ENCODE peak calls at places on chromosomes 1 and 21, in four cellular contexts. X is K562, F is SK-N-SH, H is HCT116. D is an unnamed sample.

GRCh38 chr1:218705391-218705790 is 360.3 kb downstream of the TGFB2 start:
- DNase-seq in X (no peak), F (no peak), H (no peak), D (no peak)

GRCh38 chr1:62398377-62398776 is 38.5 kb upstream of the USP1 start:
- DNase-seq in X (no peak), F (no peak), H (no peak), D (no peak)

GRCh38 chr1:206672844-206673758 is 11.6 kb upstream of the MAPKAPK2 start:
- DNase-seq in X (peak), F (no peak), H (no peak), D (no peak)

GRCh38 chr1:19436716-19437476 is 48.4 kb downstream of the CAPZB start:
- DNase-seq in X (no peak), F (no peak), H (no peak), D (peak)

GRCh38 chr1:204565617-204566582 is 49.7 kb downstream of the MDM4 start:
- DNase-seq in X (peak), F (peak), H (peak), D (peak)

GRCh38 chr1:86149591-86149990 is 7.0 kb downstream of the COL24A1 start:
- DNase-seq in X (no peak), F (no peak), H (no peak), D (no peak)

GRCh38 chr1:196323869-196324268 is 284.4 kb downstream of the KCNT2 start:
- DNase-seq in X (no peak), F (no peak), H (no peak), D (no peak)

GRCh38 chr1:206609229-206609991 is 2.9 kb downstream of the EIF2D start:
- DNase-seq in X (no peak), F (no peak), H (no peak), D (no peak)

GRCh38 chr21:15289246-15289645 is 224.4 kb upstream of the NRIP1 start:
- DNase-seq in X (no peak), F (no peak), H (no peak), D (no peak)

GRCh38 chr21:41508415-41509205 is 652 bp upstream of the TMPRSS2 start:
- DNase-seq in X (no peak), F (no peak), H (no peak), D (no peak)

GRCh38 chr1:25695066-25695990 is 78.7 kb downstream of the MAN1C1 start:
- DNase-seq in X (peak), F (no peak), H (no peak), D (peak)
- TF ChIP-seq ELF1 in X (no peak), F (no peak), H (no peak), D (no peak)

GRCh38 chr1:38274974-38275373 is 228.4 kb upstream of the POU3F1 start:
- DNase-seq in X (no peak), F (no peak), H (no peak), D (no peak)

GRCh38 chr1:38272515-38272914 is 225.9 kb upstream of the POU3F1 start:
- DNase-seq in X (no peak), F (no peak), H (no peak), D (no peak)

GRCh38 chr1:38275960-38276359 is 229.4 kb upstream of the POU3F1 start:
- DNase-seq in X (no peak), F (no peak), H (no peak), D (no peak)

GRCh38 chr1:38271116-38271633 is 224.6 kb upstream of the POU3F1 start:
- DNase-seq in X (no peak), F (no peak), H (no peak), D (no peak)

DNA sequence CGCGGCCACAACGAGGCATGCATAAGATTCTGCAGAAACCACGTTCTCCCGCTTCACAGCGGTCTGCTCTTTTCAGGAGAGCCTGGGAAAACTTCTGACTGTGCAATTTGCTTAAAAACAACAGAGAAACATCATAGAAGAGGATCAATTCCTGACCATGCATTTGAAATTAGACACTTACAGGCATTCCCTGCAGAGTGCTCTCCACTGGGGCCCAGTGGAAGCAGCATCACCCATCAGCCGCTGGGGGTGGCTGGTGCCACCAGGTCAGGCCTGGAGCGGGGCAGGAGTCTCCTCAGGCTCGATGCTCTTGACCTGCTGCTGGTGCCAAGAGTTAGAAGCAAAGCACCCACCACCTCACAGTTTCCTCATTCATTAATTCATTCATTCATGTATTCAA is 226.8 kb upstream of the POU3F1 start:
- DNase-seq in X (no peak), F (no peak), H (no peak), D (no peak)
- TF ChIP-seq ELF1 in X (no peak), F (no peak), H (no peak), D (no peak)

GRCh38 chr1:235415008-235415904 is 48.0 kb downstream of the TBCE start:
- DNase-seq in X (peak), F (peak), H (peak), D (peak)

GRCh38 chr1:235416662-235417049 is 49.4 kb downstream of the TBCE start:
- DNase-seq in X (no peak), F (no peak), H (no peak), D (no peak)

GRCh38 chr1:235411489-235412486 is 44.6 kb downstream of the TBCE start:
- DNase-seq in X (no peak), F (no peak), H (no peak), D (peak)

GRCh38 chr1:235421751-235422150 is 54.5 kb downstream of the TBCE start:
- DNase-seq in X (no peak), F (peak), H (no peak), D (no peak)

DNA sequence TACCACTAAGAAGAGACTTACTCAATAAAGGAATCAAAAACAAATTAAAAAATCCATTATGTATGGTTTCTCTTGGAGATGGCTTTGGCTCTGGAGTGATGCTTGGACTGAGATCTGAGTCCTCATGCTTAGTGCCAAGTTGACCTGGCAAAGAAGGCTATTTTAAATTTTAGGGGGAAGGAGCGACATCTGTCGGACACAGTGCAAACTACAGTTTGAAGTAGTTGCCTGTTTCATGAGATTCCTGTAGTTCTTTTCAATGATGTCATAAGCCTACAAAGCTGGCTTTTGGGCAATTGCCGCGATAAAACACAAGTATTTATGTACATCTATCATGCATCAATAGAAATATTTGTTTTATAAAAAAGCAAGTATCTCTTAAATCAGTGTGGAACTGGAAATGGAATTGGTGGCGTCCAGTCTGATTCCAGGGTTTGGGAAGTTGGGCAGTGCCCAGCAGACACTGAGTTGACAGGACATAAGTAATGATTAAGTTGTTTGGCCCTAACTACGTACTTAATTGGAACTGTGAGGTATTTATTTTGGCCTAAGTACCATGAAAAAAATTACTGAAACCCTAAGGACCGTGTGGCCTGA is 50.0 kb downstream of the TBCE start:
- DNase-seq in X (peak), F (peak), H (no peak), D (peak)
- TF ChIP-seq ELF1 in X (no peak), F (no peak), H (no peak), D (no peak)

GRCh38 chr1:193974286-193974798 is 787.9 kb upstream of the B3GALT2 start:
- DNase-seq in X (no peak), F (no peak), H (no peak), D (no peak)
- TF ChIP-seq ELF1 in X (no peak), F (no peak), H (no peak), D (no peak)

DNA sequence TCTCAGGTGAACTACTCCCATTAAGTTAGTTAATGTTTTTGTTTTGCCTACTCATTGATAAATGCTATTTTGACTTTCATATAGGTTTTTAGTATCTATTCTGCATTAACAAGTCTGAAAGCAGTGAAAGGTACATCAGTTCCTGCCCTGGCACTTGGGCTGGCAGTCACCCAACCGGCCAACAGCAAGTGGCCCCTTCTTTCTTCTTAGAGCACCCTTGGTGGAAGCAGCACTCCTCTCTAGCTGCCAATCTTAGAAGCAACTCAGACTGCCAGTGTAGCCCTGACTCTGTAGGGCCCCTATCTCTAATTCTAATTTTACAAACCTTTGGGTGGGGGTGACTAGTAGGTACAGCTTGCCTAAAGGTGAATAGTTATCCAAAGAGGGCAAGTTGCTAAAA is 155.7 kb downstream of the FGGY start:
- DNase-seq in X (no peak), F (no peak), H (no peak), D (no peak)
- TF ChIP-seq ELF1 in X (no peak), F (no peak), H (no peak), D (no peak)

GRCh38 chr1:29235955-29236742 is at the start of gene PTPRU:
- DNase-seq in X (peak), F (peak), H (no peak), D (peak)
- TF ChIP-seq ELF1 in X (no peak), F (no peak), H (no peak), D (no peak)

DNA sequence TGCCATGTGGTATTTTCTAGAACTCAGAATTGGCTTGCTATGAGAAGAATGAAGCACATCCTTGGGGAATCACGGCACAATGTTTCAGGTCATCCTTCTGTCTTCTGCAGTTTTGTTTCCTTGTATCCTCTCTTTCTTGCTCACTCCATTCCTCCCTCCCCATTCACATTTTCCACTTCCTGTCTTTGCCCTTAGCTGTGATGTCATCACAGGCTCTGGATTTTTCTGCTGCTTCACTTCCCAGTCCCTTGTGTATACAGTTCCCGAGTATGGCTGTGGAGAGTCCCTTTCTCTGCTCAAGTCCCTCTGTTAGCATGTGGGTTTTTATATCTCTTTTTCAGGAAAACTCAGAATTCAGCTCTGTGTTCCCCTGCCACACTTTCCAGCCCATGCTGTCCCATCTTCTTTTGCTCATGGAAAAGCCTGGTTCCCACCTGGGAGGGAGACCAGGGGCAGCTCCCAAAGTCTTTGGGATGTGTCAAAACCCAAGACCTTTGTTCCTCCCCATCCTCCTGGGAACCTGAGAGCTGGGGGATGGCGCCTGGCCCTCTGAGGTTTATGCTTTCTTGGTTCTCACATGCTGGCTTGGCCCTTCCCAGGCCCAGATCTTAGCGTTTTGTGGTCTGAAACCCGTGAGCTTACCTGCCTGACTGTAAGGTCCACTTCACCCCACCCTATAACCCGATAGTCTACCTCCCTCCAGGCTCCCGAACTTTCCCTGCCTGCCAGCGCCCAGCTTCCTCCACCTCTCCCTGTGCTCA is 4.8 kb upstream of the RGS16 start:
- DNase-seq in X (no peak), F (no peak), H (no peak), D (no peak)
- TF ChIP-seq ELF1 in X (peak), F (peak), H (no peak), D (no peak)

DNA sequence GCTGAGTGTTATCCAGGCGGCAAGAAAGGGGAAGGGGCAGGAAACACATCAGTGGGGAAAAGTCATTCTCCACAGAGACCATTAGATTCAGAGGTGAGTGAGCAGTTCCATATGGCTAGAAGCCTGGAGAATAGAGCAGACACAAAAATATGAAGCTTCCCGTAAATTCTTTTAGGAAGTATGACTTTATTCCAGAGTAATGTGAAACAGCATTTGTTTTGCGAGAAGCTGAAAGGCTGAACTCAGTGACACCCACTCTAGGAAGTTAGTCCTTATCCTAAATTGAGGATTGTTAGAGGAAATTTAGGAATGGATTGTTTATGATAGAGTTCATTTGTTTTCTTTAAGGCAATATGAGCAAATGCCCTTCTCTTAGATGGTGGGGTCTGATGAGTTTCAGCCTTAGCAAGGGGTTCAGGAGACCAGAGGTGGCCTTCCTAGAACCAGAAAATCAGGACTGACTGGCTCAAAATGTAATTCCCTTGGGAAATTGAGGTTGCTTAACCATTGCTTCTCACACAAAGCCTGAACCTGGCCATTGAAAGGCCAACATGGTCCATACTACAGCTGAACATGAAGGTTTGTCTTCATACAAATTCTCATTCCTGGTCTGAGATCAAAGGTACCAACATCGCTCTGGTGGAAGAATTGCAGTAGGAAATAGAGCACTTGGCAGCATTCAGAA is 167.5 kb downstream of the TPR start:
- DNase-seq in X (no peak), F (no peak), H (no peak), D (no peak)
- TF ChIP-seq ELF1 in X (no peak), F (no peak), H (no peak), D (no peak)